ENCODE peak calls at places on chromosomes 6 and 20, in ten cellular contexts. One of them, this sample, is unnamed.

GRCh38 chr20:63886054-63886419 is 8.9 kb upstream of the DNAJC5 start:
- DNase-seq in GM12865: no peak
- DNase-seq in A549: no peak
- DNase-seq in mesothelial cell of epicardium: no peak
- DNase-seq in foreskin fibroblast: no peak
- DNase-seq in progenitor cell of endocrine pancreas: no peak
- DNase-seq in upper lobe of left lung: no peak
- DNase-seq in fibroblast of the aortic adventitia: no peak
- DNase-seq in heart right ventricle: no peak
- DNase-seq in RWPE2: peak
- DNase-seq in this sample: no peak

GRCh38 chr6:52388790-52389189 is 26.8 kb downstream of the PAQR8 start:
- DNase-seq in GM12865: no peak
- DNase-seq in A549: no peak
- DNase-seq in mesothelial cell of epicardium: no peak
- DNase-seq in foreskin fibroblast: no peak
- DNase-seq in progenitor cell of endocrine pancreas: no peak
- DNase-seq in upper lobe of left lung: no peak
- DNase-seq in fibroblast of the aortic adventitia: no peak
- DNase-seq in heart right ventricle: no peak
- DNase-seq in RWPE2: no peak
- DNase-seq in this sample: no peak

GRCh38 chr6:165117121-165117520 is 192.3 kb downstream of the C6orf118 start:
- DNase-seq in GM12865: no peak
- DNase-seq in A549: no peak
- DNase-seq in mesothelial cell of epicardium: no peak
- DNase-seq in foreskin fibroblast: no peak
- DNase-seq in progenitor cell of endocrine pancreas: no peak
- DNase-seq in upper lobe of left lung: no peak
- DNase-seq in fibroblast of the aortic adventitia: no peak
- DNase-seq in heart right ventricle: no peak
- DNase-seq in RWPE2: no peak
- DNase-seq in this sample: no peak

GRCh38 chr6:49849121-49849907 is 17.0 kb downstream of the CRISP1 start:
- DNase-seq in GM12865: peak
- DNase-seq in A549: peak
- DNase-seq in mesothelial cell of epicardium: no peak
- DNase-seq in foreskin fibroblast: peak
- DNase-seq in progenitor cell of endocrine pancreas: no peak
- DNase-seq in upper lobe of left lung: no peak
- DNase-seq in fibroblast of the aortic adventitia: peak
- DNase-seq in heart right ventricle: no peak
- DNase-seq in RWPE2: no peak
- DNase-seq in this sample: peak

GRCh38 chr6:129889580-129889979 is 28.5 kb upstream of the TMEM244 start:
- DNase-seq in GM12865: no peak
- DNase-seq in A549: no peak
- DNase-seq in mesothelial cell of epicardium: no peak
- DNase-seq in foreskin fibroblast: peak
- DNase-seq in progenitor cell of endocrine pancreas: no peak
- DNase-seq in upper lobe of left lung: no peak
- DNase-seq in fibroblast of the aortic adventitia: peak
- DNase-seq in heart right ventricle: no peak
- DNase-seq in RWPE2: no peak
- DNase-seq in this sample: no peak

GRCh38 chr6:139316622-139317317 is 25.0 kb upstream of the TXLNB start:
- DNase-seq in GM12865: peak
- DNase-seq in A549: no peak
- DNase-seq in mesothelial cell of epicardium: no peak
- DNase-seq in foreskin fibroblast: no peak
- DNase-seq in progenitor cell of endocrine pancreas: no peak
- DNase-seq in upper lobe of left lung: no peak
- DNase-seq in fibroblast of the aortic adventitia: no peak
- DNase-seq in heart right ventricle: no peak
- DNase-seq in RWPE2: no peak
- DNase-seq in this sample: no peak

GRCh38 chr6:30263734-30264133 is 50.5 kb upstream of the TRIM26 start:
- DNase-seq in GM12865: no peak
- DNase-seq in A549: no peak
- DNase-seq in mesothelial cell of epicardium: no peak
- DNase-seq in foreskin fibroblast: peak
- DNase-seq in progenitor cell of endocrine pancreas: no peak
- DNase-seq in upper lobe of left lung: no peak
- DNase-seq in fibroblast of the aortic adventitia: peak
- DNase-seq in heart right ventricle: no peak
- DNase-seq in RWPE2: no peak
- DNase-seq in this sample: no peak

GRCh38 chr20:59933296-59933848 is at the start of gene SYCP2:
- DNase-seq in GM12865: peak
- DNase-seq in A549: peak
- DNase-seq in mesothelial cell of epicardium: no peak
- DNase-seq in foreskin fibroblast: peak
- DNase-seq in progenitor cell of endocrine pancreas: no peak
- DNase-seq in upper lobe of left lung: peak
- DNase-seq in fibroblast of the aortic adventitia: peak
- DNase-seq in heart right ventricle: peak
- DNase-seq in RWPE2: peak
- DNase-seq in this sample: no peak

GRCh38 chr6:42163941-42164340 is 9.2 kb upstream of the GUCA1A start:
- DNase-seq in GM12865: no peak
- DNase-seq in A549: no peak
- DNase-seq in mesothelial cell of epicardium: no peak
- DNase-seq in foreskin fibroblast: no peak
- DNase-seq in progenitor cell of endocrine pancreas: no peak
- DNase-seq in upper lobe of left lung: no peak
- DNase-seq in fibroblast of the aortic adventitia: no peak
- DNase-seq in heart right ventricle: no peak
- DNase-seq in RWPE2: no peak
- DNase-seq in this sample: no peak

GRCh38 chr6:129644567-129645015 is 65.4 kb downstream of the ARHGAP18 start:
- DNase-seq in GM12865: no peak
- DNase-seq in A549: no peak
- DNase-seq in mesothelial cell of epicardium: no peak
- DNase-seq in foreskin fibroblast: peak
- DNase-seq in progenitor cell of endocrine pancreas: no peak
- DNase-seq in upper lobe of left lung: no peak
- DNase-seq in fibroblast of the aortic adventitia: peak
- DNase-seq in heart right ventricle: no peak
- DNase-seq in RWPE2: no peak
- DNase-seq in this sample: no peak

GRCh38 chr6:113148576-113148975 is 708.6 kb upstream of the MARCKS start:
- DNase-seq in GM12865: no peak
- DNase-seq in A549: no peak
- DNase-seq in mesothelial cell of epicardium: no peak
- DNase-seq in foreskin fibroblast: peak
- DNase-seq in progenitor cell of endocrine pancreas: no peak
- DNase-seq in upper lobe of left lung: no peak
- DNase-seq in fibroblast of the aortic adventitia: peak
- DNase-seq in heart right ventricle: no peak
- DNase-seq in RWPE2: no peak
- DNase-seq in this sample: no peak

GRCh38 chr20:45893831-45894230 is 2.7 kb downstream of the CTSA start:
- DNase-seq in GM12865: no peak
- DNase-seq in A549: no peak
- DNase-seq in mesothelial cell of epicardium: no peak
- DNase-seq in foreskin fibroblast: no peak
- DNase-seq in progenitor cell of endocrine pancreas: no peak
- DNase-seq in upper lobe of left lung: no peak
- DNase-seq in fibroblast of the aortic adventitia: no peak
- DNase-seq in heart right ventricle: no peak
- DNase-seq in RWPE2: peak
- DNase-seq in this sample: no peak

GRCh38 chr6:169791721-169792131 is 40.3 kb downstream of the ERMARD start:
- DNase-seq in GM12865: no peak
- DNase-seq in A549: no peak
- DNase-seq in mesothelial cell of epicardium: no peak
- DNase-seq in foreskin fibroblast: no peak
- DNase-seq in progenitor cell of endocrine pancreas: peak
- DNase-seq in upper lobe of left lung: no peak
- DNase-seq in fibroblast of the aortic adventitia: no peak
- DNase-seq in heart right ventricle: no peak
- DNase-seq in RWPE2: no peak
- DNase-seq in this sample: no peak

GRCh38 chr6:122423734-122424133 is 24.3 kb downstream of the HSF2 start:
- DNase-seq in GM12865: no peak
- DNase-seq in A549: no peak
- DNase-seq in mesothelial cell of epicardium: no peak
- DNase-seq in foreskin fibroblast: no peak
- DNase-seq in progenitor cell of endocrine pancreas: no peak
- DNase-seq in upper lobe of left lung: no peak
- DNase-seq in fibroblast of the aortic adventitia: no peak
- DNase-seq in heart right ventricle: no peak
- DNase-seq in RWPE2: no peak
- DNase-seq in this sample: no peak

GRCh38 chr20:2783908-2784566 is 16.4 kb downstream of the CPXM1 start:
- DNase-seq in GM12865: no peak
- DNase-seq in A549: no peak
- DNase-seq in mesothelial cell of epicardium: no peak
- DNase-seq in foreskin fibroblast: no peak
- DNase-seq in progenitor cell of endocrine pancreas: no peak
- DNase-seq in upper lobe of left lung: no peak
- DNase-seq in fibroblast of the aortic adventitia: no peak
- DNase-seq in heart right ventricle: no peak
- DNase-seq in RWPE2: no peak
- DNase-seq in this sample: no peak

GRCh38 chr20:2778602-2779321 is 21.7 kb downstream of the CPXM1 start:
- DNase-seq in GM12865: peak
- DNase-seq in A549: no peak
- DNase-seq in mesothelial cell of epicardium: no peak
- DNase-seq in foreskin fibroblast: no peak
- DNase-seq in progenitor cell of endocrine pancreas: no peak
- DNase-seq in upper lobe of left lung: no peak
- DNase-seq in fibroblast of the aortic adventitia: no peak
- DNase-seq in heart right ventricle: no peak
- DNase-seq in RWPE2: no peak
- DNase-seq in this sample: peak

GRCh38 chr20:2775139-2775538 is 25.3 kb downstream of the CPXM1 start:
- DNase-seq in GM12865: no peak
- DNase-seq in A549: no peak
- DNase-seq in mesothelial cell of epicardium: no peak
- DNase-seq in foreskin fibroblast: no peak
- DNase-seq in progenitor cell of endocrine pancreas: no peak
- DNase-seq in upper lobe of left lung: no peak
- DNase-seq in fibroblast of the aortic adventitia: no peak
- DNase-seq in heart right ventricle: no peak
- DNase-seq in RWPE2: no peak
- DNase-seq in this sample: no peak

DNA sequence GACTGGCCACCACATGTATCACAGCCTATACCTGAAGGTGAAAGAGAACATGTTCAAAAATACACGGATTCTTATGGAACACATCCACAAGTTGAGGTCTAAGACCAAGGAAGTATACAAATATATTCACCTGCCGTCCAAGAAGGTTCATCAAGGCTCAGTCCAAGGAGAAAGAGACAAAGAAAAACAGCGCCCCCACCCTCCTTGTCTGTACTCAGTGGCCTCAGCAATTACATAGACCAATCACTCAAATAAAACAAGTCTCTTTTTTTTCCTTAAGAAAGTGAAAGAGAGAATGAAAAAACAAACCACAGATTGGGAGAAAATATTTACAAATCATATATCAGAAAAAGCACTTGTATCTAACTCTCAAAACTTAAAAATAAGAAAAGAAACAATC is 19.5 kb downstream of the CPXM1 start:
- DNase-seq in GM12865: no peak
- DNase-seq in A549: no peak
- DNase-seq in mesothelial cell of epicardium: no peak
- DNase-seq in foreskin fibroblast: no peak
- DNase-seq in progenitor cell of endocrine pancreas: no peak
- DNase-seq in upper lobe of left lung: no peak
- DNase-seq in fibroblast of the aortic adventitia: no peak
- DNase-seq in heart right ventricle: no peak
- DNase-seq in RWPE2: no peak
- DNase-seq in this sample: no peak
- TF ChIP-seq CTCF in GM12865: no peak
- TF ChIP-seq CTCF in A549: peak
- TF ChIP-seq CTCF in mesothelial cell of epicardium: no peak
- TF ChIP-seq CTCF in foreskin fibroblast: no peak
- TF ChIP-seq CTCF in progenitor cell of endocrine pancreas: no peak
- TF ChIP-seq CTCF in upper lobe of left lung: no peak
- TF ChIP-seq CTCF in fibroblast of the aortic adventitia: no peak
- TF ChIP-seq CTCF in heart right ventricle: no peak
- TF ChIP-seq CTCF in RWPE2: no peak
- TF ChIP-seq CTCF in this sample: no peak

GRCh38 chr6:105179244-105180065 is at the start of gene POPDC3:
- DNase-seq in GM12865: peak
- DNase-seq in A549: peak
- DNase-seq in mesothelial cell of epicardium: peak
- DNase-seq in foreskin fibroblast: peak
- DNase-seq in progenitor cell of endocrine pancreas: peak
- DNase-seq in upper lobe of left lung: no peak
- DNase-seq in fibroblast of the aortic adventitia: peak
- DNase-seq in heart right ventricle: peak
- DNase-seq in RWPE2: peak
- DNase-seq in this sample: no peak
- TF ChIP-seq CTCF in GM12865: no peak
- TF ChIP-seq CTCF in A549: no peak
- TF ChIP-seq CTCF in mesothelial cell of epicardium: no peak
- TF ChIP-seq CTCF in foreskin fibroblast: no peak
- TF ChIP-seq CTCF in progenitor cell of endocrine pancreas: peak
- TF ChIP-seq CTCF in upper lobe of left lung: no peak
- TF ChIP-seq CTCF in fibroblast of the aortic adventitia: peak
- TF ChIP-seq CTCF in heart right ventricle: no peak
- TF ChIP-seq CTCF in RWPE2: peak
- TF ChIP-seq CTCF in this sample: peak

DNA sequence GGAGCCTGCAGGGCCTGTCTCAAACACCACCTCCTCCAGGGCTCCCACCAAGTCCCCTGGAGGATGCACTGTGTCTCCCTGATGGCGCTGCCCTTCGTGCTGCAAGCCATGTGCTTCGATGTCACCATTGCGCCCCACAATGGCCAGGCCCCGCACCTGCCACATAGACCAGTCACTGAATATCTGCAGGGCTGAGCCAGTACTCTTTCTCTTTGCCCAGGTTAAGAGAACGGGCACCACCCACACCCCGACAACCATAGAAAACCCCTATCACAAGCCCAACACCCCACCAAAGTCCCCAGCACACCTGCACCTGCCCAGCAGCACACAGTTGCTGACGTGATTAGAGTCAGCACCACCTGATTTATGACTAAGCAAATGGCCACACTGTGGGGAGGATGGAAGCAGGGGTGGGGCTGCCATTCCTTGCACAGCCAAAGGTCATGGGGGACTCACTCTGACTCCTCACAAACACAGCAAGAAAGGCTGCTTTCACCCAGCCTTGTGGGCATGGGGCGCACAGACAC is 104.3 kb downstream of the SLC23A2 start:
- DNase-seq in GM12865: peak
- DNase-seq in A549: no peak
- DNase-seq in mesothelial cell of epicardium: no peak
- DNase-seq in foreskin fibroblast: no peak
- DNase-seq in progenitor cell of endocrine pancreas: no peak
- DNase-seq in upper lobe of left lung: no peak
- DNase-seq in fibroblast of the aortic adventitia: no peak
- DNase-seq in heart right ventricle: no peak
- DNase-seq in RWPE2: no peak
- DNase-seq in this sample: no peak
- TF ChIP-seq CTCF in GM12865: peak
- TF ChIP-seq CTCF in A549: no peak
- TF ChIP-seq CTCF in mesothelial cell of epicardium: no peak
- TF ChIP-seq CTCF in foreskin fibroblast: no peak
- TF ChIP-seq CTCF in progenitor cell of endocrine pancreas: peak
- TF ChIP-seq CTCF in upper lobe of left lung: no peak
- TF ChIP-seq CTCF in fibroblast of the aortic adventitia: no peak
- TF ChIP-seq CTCF in heart right ventricle: no peak
- TF ChIP-seq CTCF in RWPE2: no peak
- TF ChIP-seq CTCF in this sample: no peak

GRCh38 chr6:66496659-66497058 is 789.6 kb upstream of the EYS start:
- DNase-seq in GM12865: no peak
- DNase-seq in A549: no peak
- DNase-seq in mesothelial cell of epicardium: no peak
- DNase-seq in foreskin fibroblast: no peak
- DNase-seq in progenitor cell of endocrine pancreas: no peak
- DNase-seq in upper lobe of left lung: no peak
- DNase-seq in fibroblast of the aortic adventitia: no peak
- DNase-seq in heart right ventricle: no peak
- DNase-seq in RWPE2: no peak
- DNase-seq in this sample: no peak
- TF ChIP-seq CTCF in GM12865: no peak
- TF ChIP-seq CTCF in A549: no peak
- TF ChIP-seq CTCF in mesothelial cell of epicardium: peak
- TF ChIP-seq CTCF in foreskin fibroblast: no peak
- TF ChIP-seq CTCF in progenitor cell of endocrine pancreas: peak
- TF ChIP-seq CTCF in upper lobe of left lung: peak
- TF ChIP-seq CTCF in fibroblast of the aortic adventitia: no peak
- TF ChIP-seq CTCF in heart right ventricle: no peak
- TF ChIP-seq CTCF in RWPE2: peak
- TF ChIP-seq CTCF in this sample: peak